ENCODE peak calls at places on chromosomes 4 and X, in six cellular contexts. A, T, R, X, Z and V are unnamed samples.

GRCh38 chrX:117972681-117973080 is 143.9 kb downstream of the KLHL13 start:
- DNase-seq in A (no peak), T (no peak), R (peak), X (no peak), Z (no peak), V (no peak)

GRCh38 chr4:76977113-76977512 is 27.6 kb downstream of the SEPTIN11 start:
- DNase-seq in A (no peak), T (no peak), R (no peak), X (no peak), Z (no peak), V (no peak)

GRCh38 chrX:123607270-123607669 is 125.6 kb downstream of the THOC2 start:
- DNase-seq in A (no peak), T (no peak), R (no peak), X (no peak), Z (no peak), V (no peak)

GRCh38 chr4:139509727-139510410 is 46.1 kb downstream of the SETD7 start:
- DNase-seq in A (no peak), T (peak), R (no peak), X (no peak), Z (no peak), V (peak)

GRCh38 chr4:67521506-67521905 is 23.8 kb downstream of the CENPC start:
- DNase-seq in A (no peak), T (no peak), R (no peak), X (no peak), Z (no peak), V (no peak)

GRCh38 chr4:139740531-139741041 is 75.0 kb downstream of the MGST2 start:
- DNase-seq in A (no peak), T (peak), R (peak), X (peak), Z (no peak), V (peak)

GRCh38 chr4:177573487-177573886 is 131.2 kb upstream of the AGA start:
- DNase-seq in A (no peak), T (peak), R (peak), X (no peak), Z (no peak), V (no peak)

GRCh38 chr4:87220094-87220831 is at the start of gene KLHL8:
- DNase-seq in A (peak), T (peak), R (peak), X (peak), Z (peak), V (peak)

GRCh38 chr4:151912626-151913025 is 151.8 kb upstream of the GATB start:
- DNase-seq in A (no peak), T (no peak), R (no peak), X (no peak), Z (no peak), V (no peak)

GRCh38 chr4:11149612-11150259 is 279.0 kb downstream of the HS3ST1 start:
- DNase-seq in A (no peak), T (no peak), R (no peak), X (no peak), Z (no peak), V (no peak)

GRCh38 chr4:95289028-95289634 is 259.6 kb downstream of the UNC5C start:
- DNase-seq in A (no peak), T (peak), R (peak), X (no peak), Z (peak), V (no peak)

GRCh38 chr4:101439926-101440325 is 92.6 kb upstream of the PPP3CA start:
- DNase-seq in A (no peak), T (no peak), R (peak), X (no peak), Z (no peak), V (no peak)

GRCh38 chrX:12771445-12772069 is 19.7 kb upstream of the PRPS2 start:
- DNase-seq in A (peak), T (peak), R (peak), X (peak), Z (peak), V (no peak)

GRCh38 chrX:40009462-40009851 is 88.3 kb downstream of the BCOR start:
- DNase-seq in A (no peak), T (no peak), R (no peak), X (no peak), Z (no peak), V (no peak)

GRCh38 chr4:184731056-184731455 is 2.8 kb downstream of the CENPU start:
- DNase-seq in A (no peak), T (no peak), R (no peak), X (no peak), Z (no peak), V (no peak)

GRCh38 chr4:184287697-184288255 is 70.1 kb upstream of the ENPP6 start:
- DNase-seq in A (no peak), T (no peak), R (peak), X (no peak), Z (no peak), V (peak)

GRCh38 chrX:153226344-153227190 is 47.5 kb downstream of the MAGEA1 start:
- DNase-seq in A (no peak), T (peak), R (peak), X (no peak), Z (peak), V (no peak)

GRCh38 chr4:10832989-10833635 is 148.5 kb upstream of the CLNK start:
- DNase-seq in A (peak), T (no peak), R (no peak), X (no peak), Z (no peak), V (no peak)

GRCh38 chrX:133229361-133229760 is 11.2 kb upstream of the TFDP3 start:
- DNase-seq in A (no peak), T (no peak), R (peak), X (no peak), Z (no peak), V (no peak)

GRCh38 chr4:169203891-169204290 is 66.9 kb downstream of the SH3RF1 start:
- DNase-seq in A (no peak), T (no peak), R (no peak), X (no peak), Z (no peak), V (no peak)

GRCh38 chrX:133410555-133410954 is 4.7 kb downstream of the GPC4 start:
- DNase-seq in A (no peak), T (no peak), R (no peak), X (no peak), Z (no peak), V (no peak)

GRCh38 chr4:1869530-1870327 is 1.5 kb upstream of the NSD2 start:
- DNase-seq in A (no peak), T (no peak), R (no peak), X (no peak), Z (no peak), V (no peak)

GRCh38 chrX:3518870-3519269 is 172.4 kb upstream of the MXRA5 start:
- DNase-seq in A (no peak), T (peak), R (peak), X (no peak), Z (peak), V (peak)

GRCh38 chr4:126647756-126648396 is 984.9 kb upstream of the INTU start:
- DNase-seq in A (no peak), T (no peak), R (peak), X (no peak), Z (no peak), V (no peak)

GRCh38 chr4:1226167-1226514 is 22.8 kb downstream of the CTBP1 start:
- DNase-seq in A (no peak), T (no peak), R (no peak), X (no peak), Z (no peak), V (no peak)

GRCh38 chr4:24001945-24002640 is 112.2 kb upstream of the PPARGC1A start:
- DNase-seq in A (no peak), T (no peak), R (no peak), X (no peak), Z (no peak), V (no peak)

GRCh38 chrX:108590496-108590895 is 145.9 kb downstream of the IRS4 start:
- DNase-seq in A (no peak), T (no peak), R (peak), X (no peak), Z (no peak), V (no peak)

GRCh38 chr4:103996637-103997036 is 276.9 kb upstream of the TACR3 start:
- DNase-seq in A (no peak), T (peak), R (no peak), X (no peak), Z (no peak), V (peak)

GRCh38 chr4:174222266-174222872 is 61.1 kb downstream of the FBXO8 start:
- DNase-seq in A (no peak), T (peak), R (peak), X (no peak), Z (no peak), V (peak)

GRCh38 chr4:8400641-8401325 is 39.7 kb downstream of the ACOX3 start:
- DNase-seq in A (no peak), T (no peak), R (no peak), X (no peak), Z (no peak), V (no peak)
- TF ChIP-seq SMC3 in A (no peak), T (no peak), R (no peak), X (no peak), Z (no peak), V (no peak)

GRCh38 chr4:159655547-159655946 is 552.7 kb downstream of the RAPGEF2 start:
- DNase-seq in A (no peak), T (no peak), R (no peak), X (no peak), Z (no peak), V (no peak)
- TF ChIP-seq SMC3 in A (no peak), T (no peak), R (no peak), X (no peak), Z (no peak), V (no peak)

GRCh38 chrX:19991350-19991718 is 473 bp upstream of the BCLAF3 start:
- DNase-seq in A (no peak), T (no peak), R (no peak), X (no peak), Z (no peak), V (no peak)
- TF ChIP-seq SMC3 in A (no peak), T (no peak), R (no peak), X (no peak), Z (no peak), V (no peak)

GRCh38 chrX:15664487-15665444 is at the start of gene CLTRN:
- DNase-seq in A (no peak), T (peak), R (no peak), X (no peak), Z (no peak), V (no peak)

DNA sequence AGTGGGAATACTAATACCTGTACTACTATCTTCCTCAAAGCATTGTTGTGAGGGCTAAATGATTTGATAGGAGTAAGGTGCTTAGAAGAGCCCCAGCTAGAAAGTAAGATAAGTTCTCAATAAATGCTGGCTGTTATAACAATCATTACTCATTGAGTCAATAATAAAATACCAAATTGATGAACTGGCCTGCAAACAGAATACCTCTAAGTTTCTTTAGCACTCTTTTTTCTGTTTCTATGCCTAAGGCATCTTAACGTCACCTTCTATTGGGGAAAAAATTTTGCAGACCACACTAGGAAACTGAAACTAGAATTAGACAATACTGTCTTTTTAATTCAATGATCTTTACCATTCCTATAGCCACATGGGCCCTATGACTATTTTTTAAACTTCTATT is 1.2 kb downstream of the CLTRN start:
- DNase-seq in A (no peak), T (no peak), R (no peak), X (no peak), Z (no peak), V (no peak)
- TF ChIP-seq SMC3 in A (no peak), T (no peak), R (no peak), X (no peak), Z (no peak), V (no peak)

DNA sequence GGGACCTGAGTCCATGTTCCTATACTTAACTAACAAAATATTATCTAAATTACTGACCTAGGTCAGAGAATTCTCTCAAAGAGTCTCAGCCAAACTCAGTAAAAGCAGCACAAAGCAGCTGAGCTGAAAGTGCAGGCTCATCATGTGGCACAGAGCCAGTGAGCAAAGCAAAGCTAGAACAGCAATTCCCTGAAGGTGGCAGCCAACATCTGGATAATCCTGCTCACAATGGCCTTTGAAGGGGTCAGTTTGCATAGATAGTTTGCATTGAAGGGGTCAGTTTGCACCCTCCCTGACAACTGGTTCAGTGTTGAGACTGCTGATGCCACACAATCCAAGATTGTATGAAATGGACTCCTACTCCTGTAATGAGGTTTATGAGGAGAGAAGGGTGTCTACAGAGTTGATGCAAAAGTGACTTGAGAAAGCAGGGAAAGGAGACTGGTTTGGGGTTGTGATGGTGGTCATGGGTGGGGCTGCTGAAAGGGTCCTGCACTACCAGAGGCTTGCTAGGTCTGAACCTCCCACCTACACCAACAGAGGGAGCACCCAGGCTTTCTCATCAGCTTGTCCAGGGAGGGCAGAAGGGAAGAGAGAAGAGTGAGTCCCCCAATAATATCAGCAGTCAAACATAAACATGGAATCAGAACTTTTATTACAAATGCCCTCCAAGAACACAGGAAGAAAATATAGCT is 39.7 kb downstream of the TRIM61 start:
- DNase-seq in A (peak), T (no peak), R (peak), X (no peak), Z (no peak), V (peak)
- TF ChIP-seq SMC3 in A (peak), T (no peak), R (no peak), X (no peak), Z (no peak), V (no peak)

GRCh38 chr4:56505269-56506109 is at the start of gene ARL9:
- DNase-seq in A (no peak), T (peak), R (peak), X (peak), Z (no peak), V (no peak)

GRCh38 chr4:56512166-56512565 is 6.6 kb downstream of the ARL9 start:
- DNase-seq in A (no peak), T (no peak), R (peak), X (no peak), Z (no peak), V (no peak)

GRCh38 chr4:56511098-56511497 is 5.5 kb downstream of the ARL9 start:
- DNase-seq in A (no peak), T (no peak), R (no peak), X (no peak), Z (no peak), V (no peak)

GRCh38 chr4:56506110-56506705 is 617 bp downstream of the ARL9 start:
- DNase-seq in A (no peak), T (no peak), R (no peak), X (peak), Z (no peak), V (no peak)
- TF ChIP-seq SMC3 in A (no peak), T (no peak), R (no peak), X (no peak), Z (no peak), V (no peak)

GRCh38 chr4:52862605-52863236 is 604 bp downstream of the RASL11B start:
- DNase-seq in A (no peak), T (no peak), R (no peak), X (peak), Z (no peak), V (no peak)

GRCh38 chr4:52866734-52867133 is 4.6 kb downstream of the RASL11B start:
- DNase-seq in A (no peak), T (no peak), R (no peak), X (no peak), Z (no peak), V (no peak)

GRCh38 chr4:52865305-52865704 is 3.2 kb downstream of the RASL11B start:
- DNase-seq in A (no peak), T (no peak), R (no peak), X (no peak), Z (no peak), V (no peak)

GRCh38 chr4:52863324-52863723 is 1.2 kb downstream of the RASL11B start:
- DNase-seq in A (no peak), T (no peak), R (no peak), X (no peak), Z (no peak), V (no peak)

GRCh38 chr4:52864816-52865215 is 2.7 kb downstream of the RASL11B start:
- DNase-seq in A (no peak), T (no peak), R (peak), X (peak), Z (no peak), V (no peak)
- TF ChIP-seq SMC3 in A (no peak), T (no peak), R (no peak), X (no peak), Z (no peak), V (no peak)

DNA sequence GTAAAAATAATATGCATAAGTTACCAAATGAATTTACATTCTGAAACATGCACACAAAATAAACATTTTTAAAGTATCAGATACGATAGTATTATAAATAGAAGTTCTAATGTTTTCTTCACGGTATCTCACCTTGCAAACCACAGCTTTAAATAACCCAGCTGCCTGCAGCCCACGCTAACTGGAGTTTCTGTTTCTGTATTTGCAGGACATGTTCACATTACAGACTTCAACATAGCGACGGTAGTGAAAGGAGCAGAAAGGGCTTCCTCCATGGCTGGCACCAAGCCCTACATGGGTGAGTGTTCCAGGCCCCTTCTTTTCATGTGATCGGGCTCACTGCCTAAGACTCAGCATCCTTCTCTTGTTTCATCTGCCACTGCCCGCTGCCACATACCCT is 291.7 kb downstream of the EVC2 start:
- DNase-seq in A (peak), T (no peak), R (no peak), X (no peak), Z (no peak), V (no peak)
- TF ChIP-seq SMC3 in A (no peak), T (no peak), R (no peak), X (no peak), Z (no peak), V (no peak)